ENCODE peak calls at places on chromosomes 11 and 22, in seven cellular contexts. A is natural killer cell; F is activated T-helper 1 cell treated with anti-CD3 and anti-CD28 coated beads, Interleukin-12 subunit alpha, Interleukin-12 subunit beta, Interleukin-2, Interleukin-4 antibody, amounts not matched to agents 30 ng/mL and 10 ng/mL and 1 ng/mL, durations not matched to agents 14 hours and 24 hours and 36 hours; O is effector memory CD8-positive, alpha-beta T cell; K is T-helper 1 cell; T is A549; E is coronary artery. S is an unnamed sample.

GRCh38 chr11:8339592-8340022 is 75.9 kb upstream of the LMO1 start:
- DNase-seq in A (no peak), T (no peak), F (no peak), K (no peak), O (no peak), E (no peak), S (no peak)

GRCh38 chr11:613369-613968 is 2.3 kb downstream of the IRF7 start:
- DNase-seq in E (no peak), O (peak), F (peak), A (peak), T (peak), K (peak), S (peak)

GRCh38 chr22:22507743-22508273 is 734 bp downstream of the ZNF280B start:
- DNase-seq in K (no peak), E (no peak), T (no peak), A (no peak), F (no peak), O (no peak), S (no peak)

GRCh38 chr11:26227311-26227710 is 104.6 kb upstream of the ANO3 start:
- DNase-seq in A (no peak), E (no peak), T (peak), O (no peak), K (no peak), F (no peak), S (no peak)

GRCh38 chr22:20763630-20764029 is 10.3 kb upstream of the SERPIND1 start:
- DNase-seq in E (no peak), F (no peak), K (no peak), O (no peak), A (no peak), T (no peak), S (no peak)

GRCh38 chr11:35242843-35243242 is 103.9 kb downstream of the CD44 start:
- DNase-seq in O (no peak), A (no peak), F (no peak), T (no peak), E (no peak), K (no peak), S (peak)

GRCh38 chr11:36008576-36008975 is 64.7 kb downstream of the LDLRAD3 start:
- DNase-seq in K (no peak), O (no peak), A (no peak), F (no peak), E (no peak), T (no peak), S (no peak)

GRCh38 chr11:44964526-44965209 is 14.0 kb upstream of the TP53I11 start:
- DNase-seq in E (no peak), K (no peak), A (no peak), T (no peak), F (no peak), O (no peak), S (no peak)

GRCh38 chr11:47175746-47176327 is 842 bp downstream of the ARFGAP2 start:
- DNase-seq in F (no peak), E (no peak), O (no peak), T (no peak), A (no peak), K (no peak), S (no peak)

GRCh38 chr11:2207212-2207611 is 35.6 kb upstream of the TH start:
- DNase-seq in A (peak), K (no peak), O (no peak), T (no peak), F (no peak), E (no peak), S (no peak)

GRCh38 chr11:124644426-124645280 is 22.0 kb downstream of the TBRG1 start:
- DNase-seq in F (no peak), E (peak), T (peak), A (peak), O (no peak), K (peak), S (no peak)

GRCh38 chr11:63592975-63593395 is 21.2 kb downstream of the PLAAT3 start:
- DNase-seq in F (no peak), E (no peak), T (peak), K (no peak), A (no peak), O (no peak), S (no peak)

GRCh38 chr11:116052603-116053537 is 548.7 kb upstream of the CADM1 start:
- DNase-seq in T (no peak), K (no peak), E (peak), A (no peak), F (no peak), O (no peak), S (no peak)

GRCh38 chr22:31650391-31650790 is 11.6 kb downstream of the PISD start:
- DNase-seq in K (no peak), O (no peak), F (no peak), T (no peak), A (no peak), E (no peak), S (no peak)

GRCh38 chr11:85809881-85810280 is 1.1 kb downstream of the SYTL2 start:
- DNase-seq in T (no peak), K (no peak), F (no peak), O (peak), A (peak), E (no peak), S (peak)

GRCh38 chr22:22759889-22760546 is 115.6 kb downstream of the GGTLC2 start:
- DNase-seq in F (no peak), T (no peak), A (no peak), K (no peak), O (no peak), E (peak), S (no peak)

GRCh38 chr11:69195819-69196218 is 40.1 kb downstream of the SMIM38 start:
- DNase-seq in K (no peak), O (no peak), E (no peak), F (no peak), T (no peak), A (no peak), S (no peak)